ENCODE peak calls at places on chromosomes 7 and 10, in four cellular contexts. X is GM23248, O is PC-3, L is SK-N-SH. Z is an unnamed sample.

GRCh38 chr10:98259606-98260319 is 8.2 kb downstream of the LOXL4 start:
- DNase-seq in X (peak; percentile 67), O (peak; percentile 56), L (no peak), Z (no peak)

GRCh38 chr7:66729274-66729673 is 11.3 kb upstream of the RABGEF1 start:
- DNase-seq in X (no peak), O (no peak), L (no peak), Z (no peak)

GRCh38 chr7:159117366-159118219 is 27.1 kb downstream of the VIPR2 start:
- DNase-seq in X (no peak), O (no peak), L (no peak), Z (no peak)

GRCh38 chr7:73941836-73942551 is 81.0 kb downstream of the TMEM270 start:
- DNase-seq in X (peak; percentile 80), O (peak; percentile 81), L (no peak), Z (no peak)

GRCh38 chr10:77274046-77274795 is 363.4 kb downstream of the KCNMA1 start:
- DNase-seq in X (peak; percentile 84), O (peak; percentile 100), L (no peak), Z (peak; percentile 31)

GRCh38 chr7:70486977-70487376 is 645.0 kb upstream of the GALNT17 start:
- DNase-seq in X (no peak), O (no peak), L (no peak), Z (no peak)

GRCh38 chr10:94287331-94287730 is 75.4 kb downstream of the NOC3L start:
- DNase-seq in X (peak; percentile 12), O (no peak), L (no peak), Z (no peak)

GRCh38 chr7:74094224-74095095 is 10.9 kb downstream of the LIMK1 start:
- DNase-seq in X (peak; percentile 99), O (peak; percentile 93), L (peak; percentile 90), Z (peak; percentile 70)

GRCh38 chr7:2952316-2952715 is 91.4 kb downstream of the CARD11 start:
- DNase-seq in X (no peak), O (no peak), L (no peak), Z (no peak)

GRCh38 chr10:51999089-51999488 is 299.7 kb upstream of the CSTF2T start:
- DNase-seq in X (peak; percentile 45), O (peak; percentile 22), L (peak; percentile 12), Z (no peak)

GRCh38 chr10:33132626-33133025 is 174.6 kb upstream of the ITGB1 start:
- DNase-seq in X (no peak), O (peak; percentile 73), L (no peak), Z (no peak)

GRCh38 chr10:88528791-88529190 is 54.3 kb downstream of the RNLS start:
- DNase-seq in X (no peak), O (no peak), L (no peak), Z (no peak)

GRCh38 chr7:134327896-134328295 is 11.2 kb upstream of the SLC35B4 start:
- DNase-seq in X (peak; percentile 60), O (peak; percentile 65), L (peak; percentile 47), Z (peak; percentile 78)

GRCh38 chr10:113988535-113988934 is 55.1 kb upstream of the ADRB1 start:
- DNase-seq in X (no peak), O (no peak), L (no peak), Z (no peak)

GRCh38 chr7:130887182-130888016 is 153.4 kb upstream of the KLF14 start:
- DNase-seq in X (peak; percentile 91), O (peak; percentile 91), L (no peak), Z (no peak)

GRCh38 chr7:17126413-17127374 is 171.8 kb upstream of the AHR start:
- DNase-seq in X (no peak), O (no peak), L (no peak), Z (no peak)

GRCh38 chr10:44863344-44864041 is 47.6 kb upstream of the TMEM72 start:
- DNase-seq in X (peak; percentile 51), O (peak; percentile 19), L (no peak), Z (peak; percentile 48)

GRCh38 chr7:120813089-120813488 is 44.9 kb downstream of the TSPAN12 start:
- DNase-seq in X (no peak), O (no peak), L (no peak), Z (no peak)

GRCh38 chr10:78147202-78147601 is 113.5 kb downstream of the RPS24 start:
- DNase-seq in X (no peak), O (no peak), L (no peak), Z (no peak)

GRCh38 chr7:67663644-67664043 is 667.0 kb downstream of the TYW1 start:
- DNase-seq in X (no peak), O (no peak), L (no peak), Z (no peak)

GRCh38 chr10:70906031-70906804 is 17.9 kb upstream of the PCBD1 start:
- DNase-seq in X (no peak), O (no peak), L (no peak), Z (no peak)

GRCh38 chr10:16146993-16147392 is 286.7 kb upstream of the MINDY3 start:
- DNase-seq in X (no peak), O (no peak), L (no peak), Z (no peak)

GRCh38 chr7:152850420-152850819 is 90.9 kb downstream of the ACTR3B start:
- DNase-seq in X (no peak), O (no peak), L (peak; percentile 13), Z (no peak)

GRCh38 chr7:22387583-22387982 is 30.6 kb upstream of the RAPGEF5 start:
- DNase-seq in X (peak; percentile 82), O (no peak), L (no peak), Z (no peak)

GRCh38 chr7:103445228-103446020 is 583 bp downstream of the SLC26A5 start:
- DNase-seq in X (peak; percentile 23), O (no peak), L (peak; percentile 86), Z (peak; percentile 21)

GRCh38 chr10:90318659-90319058 is 539.2 kb downstream of the HTR7 start:
- DNase-seq in X (no peak), O (peak; percentile 33), L (no peak), Z (no peak)

GRCh38 chr7:151218170-151218569 is 7.9 kb upstream of the H2BK1 start:
- DNase-seq in X (no peak), O (no peak), L (no peak), Z (no peak)

GRCh38 chr10:102619281-102619981 is 24.8 kb upstream of the TRIM8 start:
- DNase-seq in X (no peak), O (no peak), L (no peak), Z (no peak)

GRCh38 chr7:107355616-107356015 is 114.2 kb upstream of the GPR22 start:
- DNase-seq in X (peak; percentile 43), O (peak; percentile 39), L (no peak), Z (no peak)

GRCh38 chr7:44639701-44640321 is 33.4 kb downstream of the OGDH start:
- DNase-seq in X (peak; percentile 69), O (peak; percentile 35), L (peak; percentile 31), Z (peak; percentile 21)

GRCh38 chr10:87734987-87735827 is 75.5 kb downstream of the PAPSS2 start:
- DNase-seq in X (peak; percentile 62), O (peak; percentile 64), L (peak; percentile 66), Z (peak; percentile 93)

GRCh38 chr7:116315293-116315692 is 105.0 kb downstream of the TES start:
- DNase-seq in X (peak; percentile 93), O (no peak), L (no peak), Z (peak; percentile 4)

GRCh38 chr10:23557777-23558176 is 118.9 kb downstream of the OTUD1 start:
- DNase-seq in X (peak; percentile 14), O (no peak), L (no peak), Z (no peak)

GRCh38 chr7:157827863-157828160 is 491.0 kb downstream of the DNAJB6 start:
- DNase-seq in X (no peak), O (no peak), L (no peak), Z (no peak)

GRCh38 chr7:157828190-157828589 is 491.4 kb downstream of the DNAJB6 start:
- DNase-seq in X (no peak), O (no peak), L (no peak), Z (no peak)

GRCh38 chr7:157826566-157826965 is 489.8 kb downstream of the DNAJB6 start:
- DNase-seq in X (no peak), O (no peak), L (no peak), Z (no peak)

GRCh38 chr7:157828881-157829280 is 492.1 kb downstream of the DNAJB6 start:
- DNase-seq in X (no peak), O (no peak), L (no peak), Z (no peak)

DNA sequence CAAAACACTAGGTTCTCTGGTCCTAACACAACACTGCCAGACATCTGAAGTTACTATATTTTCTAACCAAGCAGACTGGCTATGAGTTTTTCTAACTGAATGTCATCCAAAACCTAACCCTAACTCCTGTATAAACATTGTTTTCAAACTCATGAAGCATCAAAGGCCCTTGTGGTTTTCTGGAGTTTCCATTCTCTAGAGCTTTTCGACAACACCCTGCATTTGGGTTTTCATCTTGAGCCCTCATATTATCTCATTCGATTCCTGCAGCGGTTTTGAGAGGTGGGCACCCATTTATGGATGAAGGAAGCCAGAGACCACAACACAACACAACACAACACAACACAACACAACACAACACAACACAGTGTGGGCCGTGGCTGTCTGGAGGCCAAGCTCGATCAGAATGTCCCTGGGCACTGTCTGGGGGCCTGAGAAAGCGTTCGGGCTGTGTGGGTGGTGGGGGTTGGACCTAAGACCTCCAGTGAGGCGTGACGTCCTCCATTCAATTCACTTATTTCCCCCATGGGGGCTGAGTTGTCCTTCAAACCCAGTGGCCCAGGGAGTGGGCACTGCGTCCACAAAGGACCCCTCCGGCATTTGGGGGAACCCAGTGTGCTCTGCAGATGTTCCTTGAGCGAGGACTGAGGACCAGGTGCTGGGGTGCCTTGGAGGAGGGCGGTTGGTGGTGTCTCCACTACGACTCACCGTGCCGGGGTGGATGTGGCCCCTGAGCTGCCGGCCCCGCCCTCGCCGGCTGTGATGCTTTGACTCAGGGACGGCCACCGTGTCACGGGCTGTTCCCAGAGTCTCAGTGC is 490.4 kb downstream of the DNAJB6 start:
- DNase-seq in X (no peak), O (no peak), L (no peak), Z (no peak)
- TF ChIP-seq EZH2phosphoT487 in X (no peak), O (no peak), L (no peak), Z (no peak)

GRCh38 chr10:69043931-69044531 is 43.9 kb upstream of the SRGN start:
- DNase-seq in X (no peak), O (no peak), L (no peak), Z (no peak)
- H3K9ac ChIP-seq in X (no peak overlapping the region), O (no peak overlapping the region), L (no peak overlapping the region), Z (no peak overlapping the region)

GRCh38 chr7:49927581-49927980 is 154.1 kb downstream of the VWC2 start:
- DNase-seq in X (no peak), O (no peak), L (no peak), Z (no peak)

GRCh38 chr7:49931627-49932026 is 158.2 kb downstream of the VWC2 start:
- DNase-seq in X (no peak), O (no peak), L (no peak), Z (no peak)

GRCh38 chr7:49926720-49927119 is 153.3 kb downstream of the VWC2 start:
- DNase-seq in X (no peak), O (no peak), L (no peak), Z (no peak)

DNA sequence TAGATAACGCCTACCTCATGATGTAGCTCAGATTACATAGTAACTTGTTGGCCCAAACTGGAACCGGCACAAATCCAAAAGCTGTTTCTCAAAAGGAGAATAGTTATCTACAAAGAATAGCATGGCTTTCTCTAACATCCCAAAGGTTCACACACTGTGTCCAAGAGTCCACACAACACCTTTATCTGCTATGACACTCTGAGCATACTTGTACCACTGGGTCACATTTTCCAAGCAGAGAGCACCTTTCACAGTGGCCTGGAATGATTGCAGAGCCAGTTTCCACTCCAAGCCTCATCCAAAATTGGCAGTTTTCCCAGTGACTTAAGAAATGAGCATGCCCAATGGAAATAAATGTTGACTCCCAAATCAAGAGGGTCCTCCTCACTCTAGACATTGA is 155.3 kb downstream of the VWC2 start:
- DNase-seq in X (no peak), O (no peak), L (no peak), Z (no peak)
- H3K4me2 ChIP-seq in X (no peak overlapping the region), O (no peak overlapping the region), L (no peak overlapping the region), Z (no peak overlapping the region)

GRCh38 chr10:59905066-59905734 is 1.2 kb downstream of the CCDC6 start:
- DNase-seq in X (peak; percentile 57), O (peak; percentile 42), L (peak; percentile 70), Z (peak; percentile 68)
- TF ChIP-seq EZH2phosphoT487 in X (no peak), O (no peak), L (no peak), Z (no peak)

Z was measured in neural progenitor cell.